ENCODE peak calls at places on chromosomes 2 and 18, in seven cellular contexts. U is NCI-H1092; C is aorta; K is EL; E is substantia nigra; P is activated CD8-positive, alpha-beta memory T cell treated with anti-CD3 and anti-CD28 coated beads for 24 hours; L is GM03348. H is an unnamed sample.

GRCh38 chr2:168194784-168195522 is 52.4 kb downstream of the STK39 start:
- DNase-seq in P (no peak), C (no peak), U (no peak), L (peak), K (peak), E (no peak), H (no peak)

GRCh38 chr18:67406678-67407077 is 109.8 kb downstream of the DSEL start:
- DNase-seq in K (no peak), E (no peak), L (no peak), P (no peak), U (no peak), C (no peak), H (no peak)

GRCh38 chr2:120596990-120597594 is 138.6 kb upstream of the GLI2 start:
- DNase-seq in C (peak), P (no peak), L (peak), K (peak), E (peak), U (no peak), H (peak)

GRCh38 chr2:62150597-62151305 is 45.2 kb upstream of the B3GNT2 start:
- DNase-seq in L (no peak), E (no peak), C (no peak), U (no peak), K (peak), P (no peak), H (no peak)

GRCh38 chr2:25274868-25275574 is 66.7 kb downstream of the DNMT3A start:
- DNase-seq in K (peak), E (no peak), U (no peak), P (peak), C (no peak), L (peak), H (no peak)

GRCh38 chr2:200408428-200409311 is 101.2 kb downstream of the KCTD18 start:
- DNase-seq in L (peak), P (no peak), E (no peak), K (peak), U (peak), C (no peak), H (no peak)

GRCh38 chr2:162677476-162677875 is 161.1 kb downstream of the KCNH7 start:
- DNase-seq in C (no peak), K (peak), U (no peak), P (no peak), E (no peak), L (no peak), H (no peak)

GRCh38 chr18:46335551-46336059 is 231.4 kb downstream of the HAUS1 start:
- DNase-seq in K (no peak), L (no peak), E (no peak), U (peak), C (no peak), P (no peak), H (no peak)

GRCh38 chr2:31231571-31232287 is 2.2 kb upstream of the EHD3 start:
- DNase-seq in U (no peak), C (no peak), K (no peak), L (no peak), E (no peak), P (peak), H (no peak)

GRCh38 chr2:215749092-215749957 is 264.0 kb downstream of the MREG start:
- DNase-seq in E (no peak), P (no peak), L (peak), U (no peak), C (peak), K (no peak), H (no peak)

GRCh38 chr2:108324531-108325256 is 36.0 kb downstream of the SULT1C2 start:
- DNase-seq in K (peak), L (peak), P (no peak), C (no peak), U (no peak), E (no peak), H (no peak)

GRCh38 chr2:219480004-219480403 is 18.7 kb upstream of the GMPPA start:
- DNase-seq in K (no peak), E (no peak), U (no peak), L (no peak), P (no peak), C (no peak), H (no peak)

GRCh38 chr2:217880490-217880889 is 122.3 kb downstream of the TNS1 start:
- DNase-seq in L (no peak), C (peak), U (no peak), P (no peak), E (no peak), K (no peak), H (no peak)

GRCh38 chr2:237727363-237727762 is 71.2 kb upstream of the RBM44 start:
- DNase-seq in U (no peak), E (no peak), L (no peak), P (peak), C (no peak), K (peak), H (no peak)

GRCh38 chr2:184685999-184686841 is 87.9 kb downstream of the ZNF804A start:
- DNase-seq in C (no peak), L (no peak), P (no peak), E (no peak), U (no peak), K (no peak), H (no peak)

GRCh38 chr2:213789940-213790339 is 505.7 kb downstream of the SPAG16 start:
- DNase-seq in P (no peak), U (no peak), L (no peak), C (no peak), E (no peak), K (no peak), H (no peak)

GRCh38 chr18:64409511-64409910 is 260.6 kb upstream of the LINC00305 start:
- DNase-seq in C (no peak), E (no peak), U (no peak), P (no peak), L (no peak), K (no peak), H (no peak)

GRCh38 chr18:9823805-9824473 is 61.8 kb upstream of the TXNDC2 start:
- DNase-seq in E (no peak), U (no peak), L (peak), C (no peak), P (no peak), K (peak), H (no peak)

H was measured in midbrain.